ENCODE peak calls at places on chromosomes 4 and X, in five cellular contexts. C is AG04450; L is left cardiac atrium; Y is iPS DF 19.7; V is stimulated activated CD4-positive, alpha-beta T cell treated with anti-CD3 and anti-CD28 coated beads, Interleukin-4, amount 100 ng/mL, for 48 hours. Q is an unnamed sample.

GRCh38 chr4:185305979-185306442 is 89.7 kb downstream of the LRP2BP start:
- DNase-seq in C (peak; percentile 76), L (no peak), Y (no peak), V (no peak), Q (peak; percentile 96)

GRCh38 chr4:182015893-182016292 is 227.3 kb upstream of the TENM3 start:
- DNase-seq in C (no peak), L (no peak), Y (no peak), V (no peak), Q (peak; percentile 24)

GRCh38 chrX:44915361-44915868 is 42.4 kb downstream of the KDM6A start:
- DNase-seq in C (no peak), L (no peak), Y (no peak), V (no peak), Q (no peak)

GRCh38 chr4:128130621-128131020 is 69.5 kb downstream of the LARP1B start:
- DNase-seq in C (no peak), L (no peak), Y (no peak), V (no peak), Q (peak; percentile 9)

GRCh38 chr4:129353490-129353889 is 257.5 kb downstream of the C4orf33 start:
- DNase-seq in C (no peak), L (no peak), Y (no peak), V (no peak), Q (no peak)

GRCh38 chr4:153170407-153170806 is 33.8 kb upstream of the TRIM2 start:
- DNase-seq in C (no peak), L (no peak), Y (no peak), V (no peak), Q (no peak)

GRCh38 chrX:84168095-84168494 is 19.9 kb downstream of the RPS6KA6 start:
- DNase-seq in C (no peak), L (no peak), Y (no peak), V (no peak), Q (no peak)

GRCh38 chrX:38632516-38632915 is 71.2 kb downstream of the TSPAN7 start:
- DNase-seq in C (no peak), L (no peak), Y (no peak), V (no peak), Q (no peak)

GRCh38 chr4:168978001-168978700 is 31.9 kb downstream of the CBR4 start:
- DNase-seq in C (peak; percentile 3), L (no peak), Y (no peak), V (no peak), Q (peak; percentile 48)

GRCh38 chr4:3285558-3286334 is 7.1 kb upstream of the RGS12 start:
- DNase-seq in C (no peak), L (peak; percentile 44), Y (no peak), V (no peak), Q (no peak)

GRCh38 chr4:186587416-186588018 is 32.1 kb upstream of the MTNR1A start:
- DNase-seq in C (peak; percentile 36), L (peak; percentile 81), Y (no peak), V (peak; percentile 63), Q (no peak)

GRCh38 chrX:30085571-30085970 is 129.8 kb upstream of the MAGEB2 start:
- DNase-seq in C (no peak), L (no peak), Y (no peak), V (no peak), Q (no peak)

GRCh38 chr4:159075531-159075932 is 27.3 kb upstream of the RAPGEF2 start:
- DNase-seq in C (no peak), L (no peak), Y (no peak), V (no peak), Q (no peak)

GRCh38 chr4:101217353-101218031 is 129.8 kb downstream of the PPP3CA start:
- DNase-seq in C (no peak), L (no peak), Y (no peak), V (no peak), Q (no peak)

GRCh38 chr4:121711263-121712000 is 14.7 kb upstream of the ANXA5 start:
- DNase-seq in C (peak; percentile 94), L (peak; percentile 95), Y (peak; percentile 87), V (peak; percentile 30), Q (peak; percentile 85)

GRCh38 chr4:89382439-89382838 is 74.8 kb upstream of the GPRIN3 start:
- DNase-seq in C (no peak), L (no peak), Y (no peak), V (no peak), Q (no peak)

GRCh38 chr4:74755486-74755885 is 38.8 kb downstream of the BTC start:
- DNase-seq in C (no peak), L (no peak), Y (no peak), V (no peak), Q (no peak)

GRCh38 chr4:85677286-85677685 is 202.3 kb downstream of the ARHGAP24 start:
- DNase-seq in C (no peak), L (no peak), Y (no peak), V (no peak), Q (no peak)

GRCh38 chr4:110533590-110533910 is 57.6 kb downstream of the ENPEP start:
- DNase-seq in C (no peak), L (no peak), Y (no peak), V (no peak), Q (no peak)

GRCh38 chrX:3743821-3744439 is 30.5 kb upstream of the PRKX start:
- DNase-seq in C (no peak), L (no peak), Y (no peak), V (peak; percentile 4), Q (no peak)

GRCh38 chr4:73520821-73521220 is 39.3 kb downstream of the AFM start:
- DNase-seq in C (no peak), L (no peak), Y (peak; percentile 17), V (no peak), Q (peak; percentile 71)

GRCh38 chrX:39725114-39725513 is 372.6 kb downstream of the BCOR start:
- DNase-seq in C (no peak), L (no peak), Y (no peak), V (no peak), Q (no peak)

GRCh38 chr4:116849620-116850019 is 235.8 kb downstream of the TRAM1L1 start:
- DNase-seq in C (no peak), L (no peak), Y (no peak), V (no peak), Q (no peak)

GRCh38 chrX:48937065-48937907 is 18.5 kb upstream of the PIM2 start:
- DNase-seq in C (no peak), L (peak; percentile 53), Y (no peak), V (peak; percentile 81), Q (no peak)

GRCh38 chr4:52915730-52916129 is 53.6 kb downstream of the RASL11B start:
- DNase-seq in C (no peak), L (no peak), Y (no peak), V (no peak), Q (no peak)

GRCh38 chr4:3287972-3288570 is 4.8 kb upstream of the RGS12 start:
- DNase-seq in C (no peak), L (peak; percentile 14), Y (no peak), V (no peak), Q (no peak)

GRCh38 chr4:186790630-186791029 is 67.0 kb upstream of the FAT1 start:
- DNase-seq in C (no peak), L (no peak), Y (no peak), V (no peak), Q (no peak)

GRCh38 chrX:11351375-11352295 is 58.4 kb downstream of the AMELX start:
- DNase-seq in C (peak; percentile 43), L (peak; percentile 61), Y (no peak), V (no peak), Q (no peak)

GRCh38 chrX:2521092-2521926 is 20.5 kb upstream of the DHRSX start:
- DNase-seq in C (no peak), L (no peak), Y (no peak), V (no peak), Q (no peak)

GRCh38 chr4:16083217-16084191 is at the start of gene PROM1:
- DNase-seq in C (no peak), L (peak; percentile 26), Y (no peak), V (no peak), Q (no peak)

GRCh38 chr4:74319506-74319905 is 11.2 kb downstream of the EPGN start:
- DNase-seq in C (no peak), L (no peak), Y (no peak), V (no peak), Q (no peak)

GRCh38 chr4:2126309-2127043 is 67.3 kb downstream of the NAT8L start:
- DNase-seq in C (no peak), L (no peak), Y (no peak), V (no peak), Q (no peak)

GRCh38 chr4:126071346-126072333 is 756.9 kb downstream of the FAT4 start:
- DNase-seq in C (peak; percentile 42), L (peak; percentile 28), Y (no peak), V (no peak), Q (peak; percentile 49)

GRCh38 chr4:163767993-163768392 is 273.5 kb downstream of the TMA16 start:
- DNase-seq in C (no peak), L (no peak), Y (no peak), V (no peak), Q (no peak)

GRCh38 chrX:30806187-30806728 is 82.8 kb downstream of the TAB3 start:
- DNase-seq in C (no peak), L (no peak), Y (no peak), V (no peak), Q (no peak)

GRCh38 chrX:96425204-96425603 is 259.4 kb upstream of the DIAPH2 start:
- DNase-seq in C (no peak), L (no peak), Y (no peak), V (no peak), Q (no peak)

GRCh38 chrX:103607385-103608304 is at the start of gene TCEAL3:
- DNase-seq in C (no peak), L (peak; percentile 69), Y (no peak), V (no peak), Q (no peak)

GRCh38 chr4:155745984-155746383 is 12.8 kb upstream of the GUCY1B1 start:
- DNase-seq in C (no peak), L (no peak), Y (no peak), V (no peak), Q (peak; percentile 30)